ENCODE peak calls at places on chromosomes 7 and 10, in six cellular contexts. One of them, this sample, is unnamed.

GRCh38 chr7:51102828-51103227 is 213.8 kb downstream of the COBL start:
- DNase-seq in GM12878: no peak
- DNase-seq in mammary epithelial cell: no peak
- DNase-seq in fibroblast of lung: no peak
- DNase-seq in GM23248: peak; percentile 31
- DNase-seq in PC-3: no peak
- DNase-seq in this sample: no peak

GRCh38 chr7:151142686-151143040 is 24.8 kb downstream of the GBX1 start:
- DNase-seq in GM12878: no peak
- DNase-seq in mammary epithelial cell: no peak
- DNase-seq in fibroblast of lung: no peak
- DNase-seq in GM23248: no peak
- DNase-seq in PC-3: no peak
- DNase-seq in this sample: no peak

GRCh38 chr10:125840955-125841354 is 17.6 kb downstream of the BCCIP start:
- DNase-seq in GM12878: no peak
- DNase-seq in mammary epithelial cell: no peak
- DNase-seq in fibroblast of lung: peak; percentile 48
- DNase-seq in GM23248: no peak
- DNase-seq in PC-3: peak; percentile 73
- DNase-seq in this sample: no peak

GRCh38 chr7:159105845-159106614 is 38.6 kb downstream of the VIPR2 start:
- DNase-seq in GM12878: no peak
- DNase-seq in mammary epithelial cell: no peak
- DNase-seq in fibroblast of lung: no peak
- DNase-seq in GM23248: no peak
- DNase-seq in PC-3: peak; percentile 7
- DNase-seq in this sample: peak; percentile 27

GRCh38 chr7:23467731-23468720 is 2.3 kb downstream of the IGF2BP3 start:
- DNase-seq in GM12878: no peak
- DNase-seq in mammary epithelial cell: peak; percentile 17
- DNase-seq in fibroblast of lung: peak; percentile 77
- DNase-seq in GM23248: peak; percentile 79
- DNase-seq in PC-3: peak; percentile 28
- DNase-seq in this sample: peak; percentile 69

GRCh38 chr10:84818956-84819355 is 490.6 kb downstream of the CCSER2 start:
- DNase-seq in GM12878: no peak
- DNase-seq in mammary epithelial cell: no peak
- DNase-seq in fibroblast of lung: no peak
- DNase-seq in GM23248: no peak
- DNase-seq in PC-3: no peak
- DNase-seq in this sample: no peak

GRCh38 chr7:42372498-42372897 is 135.5 kb upstream of the GLI3 start:
- DNase-seq in GM12878: no peak
- DNase-seq in mammary epithelial cell: no peak
- DNase-seq in fibroblast of lung: no peak
- DNase-seq in GM23248: no peak
- DNase-seq in PC-3: peak; percentile 27
- DNase-seq in this sample: peak; percentile 80

GRCh38 chr7:73448609-73449008 is 15.0 kb downstream of the FZD9 start:
- DNase-seq in GM12878: no peak
- DNase-seq in mammary epithelial cell: no peak
- DNase-seq in fibroblast of lung: peak; percentile 31
- DNase-seq in GM23248: no peak
- DNase-seq in PC-3: no peak
- DNase-seq in this sample: no peak

GRCh38 chr7:33072471-33072870 is 9.9 kb upstream of the NT5C3A start:
- DNase-seq in GM12878: no peak
- DNase-seq in mammary epithelial cell: peak; percentile 35
- DNase-seq in fibroblast of lung: peak; percentile 73
- DNase-seq in GM23248: peak; percentile 66
- DNase-seq in PC-3: peak; percentile 38
- DNase-seq in this sample: no peak
- TF ChIP-seq EZH2 in GM12878: no peak
- TF ChIP-seq EZH2 in mammary epithelial cell: no peak
- TF ChIP-seq EZH2 in fibroblast of lung: no peak
- TF ChIP-seq EZH2 in GM23248: no peak
- TF ChIP-seq EZH2 in PC-3: no peak
- TF ChIP-seq EZH2 in this sample: no peak

DNA sequence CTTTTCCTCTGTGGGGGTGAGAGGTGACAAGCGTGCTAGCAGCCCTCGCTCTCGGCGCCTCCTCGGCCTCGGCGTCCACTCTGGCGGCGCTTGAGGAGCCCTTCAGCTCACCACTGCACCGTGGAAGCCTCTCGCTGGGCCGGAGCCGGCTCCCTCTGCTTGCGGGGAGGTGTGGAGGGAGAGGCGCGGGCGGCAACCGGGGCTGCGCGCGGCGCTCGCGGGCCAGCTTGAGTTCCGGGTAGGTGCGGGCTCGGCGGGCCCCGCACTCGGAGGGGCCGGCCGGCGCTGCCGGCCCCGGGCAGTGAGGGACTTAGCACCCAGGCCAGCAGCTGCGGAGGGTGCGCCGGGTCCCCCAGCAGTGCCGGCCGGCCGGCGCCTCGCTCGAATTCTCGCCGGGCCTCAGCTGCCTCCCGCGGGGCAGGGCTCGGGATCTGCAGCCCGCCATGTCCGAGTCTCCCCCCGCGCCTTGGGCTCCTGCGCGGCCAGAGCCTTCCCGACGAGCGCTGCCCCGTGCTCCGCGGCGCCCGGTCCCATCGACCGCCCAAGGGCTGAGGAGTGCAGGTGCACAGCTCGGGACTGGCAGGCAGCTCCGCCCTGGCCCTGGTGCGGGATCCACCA is 352.8 kb upstream of the PODXL start:
- DNase-seq in GM12878: no peak
- DNase-seq in mammary epithelial cell: no peak
- DNase-seq in fibroblast of lung: no peak
- DNase-seq in GM23248: peak; percentile 12
- DNase-seq in PC-3: no peak
- DNase-seq in this sample: no peak
- TF ChIP-seq EZH2 in GM12878: no peak
- TF ChIP-seq EZH2 in mammary epithelial cell: no peak
- TF ChIP-seq EZH2 in fibroblast of lung: no peak
- TF ChIP-seq EZH2 in GM23248: no peak
- TF ChIP-seq EZH2 in PC-3: no peak
- TF ChIP-seq EZH2 in this sample: no peak

GRCh38 chr10:59175538-59176240 is 754 bp upstream of the PHYHIPL start:
- DNase-seq in GM12878: no peak
- DNase-seq in mammary epithelial cell: peak; percentile 4
- DNase-seq in fibroblast of lung: no peak
- DNase-seq in GM23248: no peak
- DNase-seq in PC-3: no peak
- DNase-seq in this sample: no peak
- TF ChIP-seq EZH2 in GM12878: no peak
- TF ChIP-seq EZH2 in mammary epithelial cell: peak; percentile 71
- TF ChIP-seq EZH2 in fibroblast of lung: peak; percentile 72
- TF ChIP-seq EZH2 in GM23248: no peak
- TF ChIP-seq EZH2 in PC-3: peak; percentile 53
- TF ChIP-seq EZH2 in this sample: no peak

DNA sequence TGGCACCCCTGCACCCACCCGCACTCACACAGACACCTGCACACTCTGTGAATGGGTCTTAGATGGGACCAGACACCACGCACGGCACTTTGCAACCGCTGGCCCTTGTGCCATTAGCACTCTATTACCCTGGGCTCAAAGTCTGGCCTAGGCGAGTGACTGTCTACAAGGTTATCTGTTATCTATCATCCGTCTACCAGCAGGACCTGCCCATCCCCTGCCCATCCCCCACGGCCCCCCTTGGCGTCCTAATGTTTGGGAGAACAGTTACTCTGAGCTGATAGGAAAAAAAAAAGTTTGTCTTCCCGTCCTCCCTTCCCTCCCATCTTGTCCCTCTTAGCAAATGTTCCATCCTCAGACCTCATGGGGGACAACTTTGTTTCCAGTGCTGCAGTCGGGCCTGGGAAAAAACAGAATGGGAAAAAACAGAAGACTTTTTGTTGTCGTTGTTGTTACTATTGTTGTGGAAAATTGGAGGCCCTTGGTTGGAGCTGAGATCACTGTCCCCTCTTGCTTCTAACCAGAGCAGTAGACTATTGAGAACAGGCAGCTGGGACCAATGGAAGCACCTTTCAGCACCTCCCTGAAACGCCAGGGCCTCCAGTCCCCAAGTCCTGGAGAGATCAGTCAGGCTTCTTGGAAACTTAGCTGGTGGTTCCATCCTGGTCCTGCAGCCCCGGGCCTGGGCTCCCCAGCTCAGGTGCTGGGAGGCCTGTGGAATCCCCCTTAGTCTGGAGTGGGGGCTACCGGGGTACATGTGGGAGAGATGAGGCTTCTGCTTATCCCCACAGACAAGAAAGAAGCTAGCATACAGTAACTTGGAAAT is 12.2 kb downstream of the UNCX start:
- DNase-seq in GM12878: no peak
- DNase-seq in mammary epithelial cell: no peak
- DNase-seq in fibroblast of lung: no peak
- DNase-seq in GM23248: no peak
- DNase-seq in PC-3: no peak
- DNase-seq in this sample: no peak
- TF ChIP-seq EZH2 in GM12878: no peak
- TF ChIP-seq EZH2 in mammary epithelial cell: peak; percentile 8
- TF ChIP-seq EZH2 in fibroblast of lung: peak; percentile 38
- TF ChIP-seq EZH2 in GM23248: no peak
- TF ChIP-seq EZH2 in PC-3: no peak
- TF ChIP-seq EZH2 in this sample: no peak

GRCh38 chr10:100683004-100683403 is 62.4 kb upstream of the PAX2 start:
- DNase-seq in GM12878: no peak
- DNase-seq in mammary epithelial cell: no peak
- DNase-seq in fibroblast of lung: no peak
- DNase-seq in GM23248: no peak
- DNase-seq in PC-3: no peak
- DNase-seq in this sample: no peak

GRCh38 chr10:100687143-100687953 is 58.0 kb upstream of the PAX2 start:
- DNase-seq in GM12878: no peak
- DNase-seq in mammary epithelial cell: no peak
- DNase-seq in fibroblast of lung: no peak
- DNase-seq in GM23248: no peak
- DNase-seq in PC-3: no peak
- DNase-seq in this sample: peak; percentile 17

GRCh38 chr10:100683545-100684127 is 61.7 kb upstream of the PAX2 start:
- DNase-seq in GM12878: no peak
- DNase-seq in mammary epithelial cell: no peak
- DNase-seq in fibroblast of lung: no peak
- DNase-seq in GM23248: no peak
- DNase-seq in PC-3: no peak
- DNase-seq in this sample: peak; percentile 42

GRCh38 chr10:100685331-100685730 is 60.1 kb upstream of the PAX2 start:
- DNase-seq in GM12878: no peak
- DNase-seq in mammary epithelial cell: no peak
- DNase-seq in fibroblast of lung: no peak
- DNase-seq in GM23248: no peak
- DNase-seq in PC-3: no peak
- DNase-seq in this sample: no peak

GRCh38 chr10:100684688-100685235 is 60.6 kb upstream of the PAX2 start:
- DNase-seq in GM12878: no peak
- DNase-seq in mammary epithelial cell: no peak
- DNase-seq in fibroblast of lung: no peak
- DNase-seq in GM23248: no peak
- DNase-seq in PC-3: no peak
- DNase-seq in this sample: no peak
- TF ChIP-seq EZH2 in GM12878: no peak
- TF ChIP-seq EZH2 in mammary epithelial cell: no peak
- TF ChIP-seq EZH2 in fibroblast of lung: peak; percentile 24
- TF ChIP-seq EZH2 in GM23248: no peak
- TF ChIP-seq EZH2 in PC-3: no peak
- TF ChIP-seq EZH2 in this sample: no peak

GRCh38 chr7:1247527-1248041 is 14.9 kb downstream of the UNCX start:
- DNase-seq in GM12878: no peak
- DNase-seq in mammary epithelial cell: no peak
- DNase-seq in fibroblast of lung: no peak
- DNase-seq in GM23248: peak; percentile 30
- DNase-seq in PC-3: no peak
- DNase-seq in this sample: peak; percentile 56

GRCh38 chr7:1245596-1245995 is 12.9 kb downstream of the UNCX start:
- DNase-seq in GM12878: no peak
- DNase-seq in mammary epithelial cell: no peak
- DNase-seq in fibroblast of lung: no peak
- DNase-seq in GM23248: no peak
- DNase-seq in PC-3: no peak
- DNase-seq in this sample: no peak

GRCh38 chr7:1246170-1246870 is 13.6 kb downstream of the UNCX start:
- DNase-seq in GM12878: no peak
- DNase-seq in mammary epithelial cell: no peak
- DNase-seq in fibroblast of lung: no peak
- DNase-seq in GM23248: no peak
- DNase-seq in PC-3: no peak
- DNase-seq in this sample: no peak

GRCh38 chr7:1248077-1248458 is 15.4 kb downstream of the UNCX start:
- DNase-seq in GM12878: no peak
- DNase-seq in mammary epithelial cell: no peak
- DNase-seq in fibroblast of lung: no peak
- DNase-seq in GM23248: no peak
- DNase-seq in PC-3: no peak
- DNase-seq in this sample: no peak

DNA sequence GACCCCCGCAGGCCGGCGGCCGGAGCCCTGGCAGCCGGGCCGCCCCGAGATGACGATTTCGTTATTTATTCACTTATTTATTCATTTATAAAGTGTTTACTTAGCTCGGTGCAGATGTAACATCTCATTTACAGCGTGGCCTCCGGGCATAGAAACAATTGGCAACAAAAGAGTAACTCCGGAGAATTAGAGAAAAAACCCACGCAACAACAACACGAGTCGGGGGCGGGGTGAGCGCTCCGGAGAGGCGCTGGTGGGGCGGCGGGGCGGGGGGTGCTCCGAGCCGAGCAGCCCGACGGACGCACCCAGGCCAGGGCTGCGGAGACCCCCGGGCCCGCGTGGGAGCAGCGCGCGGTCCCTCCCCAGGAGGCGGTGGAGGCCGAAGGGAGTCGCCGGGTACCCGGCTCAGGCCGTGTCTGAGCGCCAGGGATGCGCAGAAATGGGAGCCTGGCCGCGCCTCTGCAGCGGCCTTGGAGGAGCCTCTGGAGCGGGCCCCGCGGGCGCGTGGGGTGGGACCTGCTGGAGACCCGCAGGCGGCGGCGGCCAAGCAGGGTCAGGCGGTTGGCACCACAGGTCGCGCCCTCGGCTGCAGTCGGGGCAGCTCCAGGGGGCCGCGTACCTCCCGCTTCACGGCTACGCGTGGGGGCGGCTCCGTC is 14.3 kb downstream of the UNCX start:
- DNase-seq in GM12878: no peak
- DNase-seq in mammary epithelial cell: no peak
- DNase-seq in fibroblast of lung: no peak
- DNase-seq in GM23248: no peak
- DNase-seq in PC-3: no peak
- DNase-seq in this sample: no peak
- TF ChIP-seq EZH2 in GM12878: no peak
- TF ChIP-seq EZH2 in mammary epithelial cell: no peak
- TF ChIP-seq EZH2 in fibroblast of lung: peak; percentile 79
- TF ChIP-seq EZH2 in GM23248: peak; percentile 94
- TF ChIP-seq EZH2 in PC-3: peak; percentile 94
- TF ChIP-seq EZH2 in this sample: peak; percentile 76

DNA sequence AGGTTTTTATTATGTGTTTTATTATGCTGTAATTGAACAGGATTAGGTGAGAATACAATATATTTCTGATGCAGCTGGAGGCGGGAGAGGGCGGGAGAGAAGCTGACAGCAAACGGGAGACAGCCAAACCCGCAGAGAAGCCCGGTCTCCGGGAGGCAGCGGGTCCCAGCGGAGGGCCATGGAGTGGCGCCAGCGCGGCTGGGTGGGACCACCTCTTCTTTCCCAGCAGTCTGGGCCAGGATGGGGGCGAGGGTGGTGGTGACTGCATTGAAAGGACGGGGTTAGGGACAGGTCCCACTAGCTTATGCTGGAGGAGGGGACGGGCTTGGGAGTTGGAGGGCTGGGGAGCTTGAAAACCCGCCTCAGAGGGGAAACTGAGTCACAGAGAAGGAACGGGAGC is 14.5 kb upstream of the KAZALD1 start:
- DNase-seq in GM12878: no peak
- DNase-seq in mammary epithelial cell: no peak
- DNase-seq in fibroblast of lung: no peak
- DNase-seq in GM23248: no peak
- DNase-seq in PC-3: no peak
- DNase-seq in this sample: no peak
- TF ChIP-seq EZH2 in GM12878: no peak
- TF ChIP-seq EZH2 in mammary epithelial cell: no peak
- TF ChIP-seq EZH2 in fibroblast of lung: peak; percentile 20
- TF ChIP-seq EZH2 in GM23248: no peak
- TF ChIP-seq EZH2 in PC-3: no peak
- TF ChIP-seq EZH2 in this sample: no peak